ENCODE peak calls at places on chromosome 19, in five cellular contexts. T is substantia nigra; L is ELR; W is RPMI8226; R is CD4-positive, alpha-beta T cell. X is an unnamed sample.

GRCh38 chr19:23917856-23918255 is 3.2 kb downstream of the ZNF726 start:
- DNase-seq in W (no peak), R (no peak), L (no peak), T (no peak), X (no peak)

GRCh38 chr19:6551607-6552450 is 21.0 kb downstream of the TNFSF9 start:
- DNase-seq in L (no peak), W (peak), T (no peak), R (peak), X (no peak)

GRCh38 chr19:56316728-56317127 is 2.1 kb upstream of the ZSCAN5A start:
- DNase-seq in L (no peak), T (no peak), R (no peak), W (no peak), X (no peak)

GRCh38 chr19:45451850-45452387 is 15.9 kb upstream of the FOSB start:
- DNase-seq in R (no peak), W (no peak), L (no peak), T (no peak), X (no peak)

GRCh38 chr19:18921593-18921992 is 2.1 kb downstream of the DDX49 start:
- DNase-seq in L (no peak), T (no peak), R (no peak), W (no peak), X (no peak)

GRCh38 chr19:48713864-48714755 is 5.4 kb downstream of the MAMSTR start:
- DNase-seq in T (peak), R (peak), L (peak), W (peak), X (peak)

GRCh38 chr19:35714601-35715354 is 3.0 kb upstream of the KMT2B start:
- DNase-seq in W (peak), R (no peak), L (no peak), T (no peak), X (no peak)

GRCh38 chr19:30001794-30002193 is 59.8 kb downstream of the URI1 start:
- DNase-seq in W (no peak), R (no peak), L (peak), T (no peak), X (no peak)

GRCh38 chr19:33280351-33280921 is 21.9 kb downstream of the CEBPA start:
- DNase-seq in T (no peak), R (no peak), L (peak), W (peak), X (no peak)

GRCh38 chr19:3661284-3662238 is 35.0 kb upstream of the CACTIN start:
- DNase-seq in W (no peak), L (no peak), T (no peak), R (no peak), X (no peak)

GRCh38 chr19:9917322-9917721 is 19.0 kb downstream of the OLFM2 start:
- DNase-seq in T (peak), L (peak), W (peak), R (no peak), X (peak)

GRCh38 chr19:29387586-29387985 is 138.2 kb upstream of the VSTM2B start:
- DNase-seq in T (no peak), W (no peak), R (no peak), L (no peak), X (no peak)

GRCh38 chr19:43798546-43799409 is 3.5 kb downstream of the LYPD5 start:
- DNase-seq in W (peak), R (peak), L (peak), T (peak), X (peak)

GRCh38 chr19:30207357-30207756 is 164.8 kb upstream of the ZNF536 start:
- DNase-seq in W (no peak), R (no peak), L (no peak), T (no peak), X (no peak)

GRCh38 chr19:28500319-28500718 is 712.6 kb downstream of the UQCRFS1 start:
- DNase-seq in L (no peak), R (no peak), T (no peak), W (no peak), X (no peak)

GRCh38 chr19:873084-874019 is 13.9 kb downstream of the CFD start:
- DNase-seq in R (peak), W (peak), T (no peak), L (peak), X (peak)

GRCh38 chr19:47225746-47226425 is 5.1 kb downstream of the BBC3 start:
- DNase-seq in W (peak), R (peak), L (peak), T (peak), X (peak)

GRCh38 chr19:46862504-46862835 is 1.7 kb downstream of the ARHGAP35 start:
- DNase-seq in T (no peak), L (peak), W (no peak), R (no peak), X (no peak)

GRCh38 chr19:43667524-43668405 is 2.2 kb downstream of the PLAUR start:
- DNase-seq in T (peak), L (peak), R (peak), W (no peak), X (no peak)